ENCODE peak calls at places on chromosomes 5 and 9, in six cellular contexts. One of them, this sample, is unnamed.

GRCh38 chr9:73143606-73144328 is 7.9 kb upstream of the ANXA1 start:
- DNase-seq in GM20000: no peak
- DNase-seq in transverse colon: no peak
- DNase-seq in CD4-positive, alpha-beta T cell: no peak
- DNase-seq in choroid plexus epithelial cell: peak
- DNase-seq in Calu3: peak
- DNase-seq in this sample: no peak

GRCh38 chr9:5442400-5443011 is 4.8 kb upstream of the PLGRKT start:
- DNase-seq in GM20000: no peak
- DNase-seq in transverse colon: peak
- DNase-seq in CD4-positive, alpha-beta T cell: no peak
- DNase-seq in choroid plexus epithelial cell: peak
- DNase-seq in Calu3: peak
- DNase-seq in this sample: no peak

GRCh38 chr9:37406603-37407401 is 15.7 kb upstream of the GRHPR start:
- DNase-seq in GM20000: no peak
- DNase-seq in transverse colon: no peak
- DNase-seq in CD4-positive, alpha-beta T cell: no peak
- DNase-seq in choroid plexus epithelial cell: no peak
- DNase-seq in Calu3: no peak
- DNase-seq in this sample: no peak

GRCh38 chr9:32350682-32351081 is 33.8 kb upstream of the ACO1 start:
- DNase-seq in GM20000: no peak
- DNase-seq in transverse colon: no peak
- DNase-seq in CD4-positive, alpha-beta T cell: no peak
- DNase-seq in choroid plexus epithelial cell: peak
- DNase-seq in Calu3: no peak
- DNase-seq in this sample: no peak

GRCh38 chr5:137629646-137630045 is 106.2 kb downstream of the KLHL3 start:
- DNase-seq in GM20000: peak
- DNase-seq in transverse colon: no peak
- DNase-seq in CD4-positive, alpha-beta T cell: no peak
- DNase-seq in choroid plexus epithelial cell: peak
- DNase-seq in Calu3: peak
- DNase-seq in this sample: no peak

GRCh38 chr9:111815200-111816070 is 20.7 kb upstream of the SHOC1 start:
- DNase-seq in GM20000: no peak
- DNase-seq in transverse colon: no peak
- DNase-seq in CD4-positive, alpha-beta T cell: no peak
- DNase-seq in choroid plexus epithelial cell: no peak
- DNase-seq in Calu3: peak
- DNase-seq in this sample: no peak

GRCh38 chr5:157819502-157820125 is 39.3 kb downstream of the CLINT1 start:
- DNase-seq in GM20000: no peak
- DNase-seq in transverse colon: no peak
- DNase-seq in CD4-positive, alpha-beta T cell: no peak
- DNase-seq in choroid plexus epithelial cell: peak
- DNase-seq in Calu3: no peak
- DNase-seq in this sample: no peak

GRCh38 chr5:35229076-35230042 is 928 bp downstream of the PRLR start:
- DNase-seq in GM20000: peak
- DNase-seq in transverse colon: peak
- DNase-seq in CD4-positive, alpha-beta T cell: no peak
- DNase-seq in choroid plexus epithelial cell: no peak
- DNase-seq in Calu3: peak
- DNase-seq in this sample: no peak

GRCh38 chr5:88760512-88760911 is 122.5 kb downstream of the MEF2C start:
- DNase-seq in GM20000: no peak
- DNase-seq in transverse colon: no peak
- DNase-seq in CD4-positive, alpha-beta T cell: no peak
- DNase-seq in choroid plexus epithelial cell: peak
- DNase-seq in Calu3: no peak
- DNase-seq in this sample: no peak

GRCh38 chr9:126777733-126778132 is 27.1 kb upstream of the ZBTB43 start:
- DNase-seq in GM20000: no peak
- DNase-seq in transverse colon: no peak
- DNase-seq in CD4-positive, alpha-beta T cell: no peak
- DNase-seq in choroid plexus epithelial cell: no peak
- DNase-seq in Calu3: peak
- DNase-seq in this sample: no peak

GRCh38 chr9:129517006-129517405 is 103.9 kb downstream of the C9orf50 start:
- DNase-seq in GM20000: no peak
- DNase-seq in transverse colon: no peak
- DNase-seq in CD4-positive, alpha-beta T cell: no peak
- DNase-seq in choroid plexus epithelial cell: no peak
- DNase-seq in Calu3: no peak
- DNase-seq in this sample: no peak

GRCh38 chr5:14054111-14054854 is 88.9 kb upstream of the TRIO start:
- DNase-seq in GM20000: no peak
- DNase-seq in transverse colon: no peak
- DNase-seq in CD4-positive, alpha-beta T cell: no peak
- DNase-seq in choroid plexus epithelial cell: peak
- DNase-seq in Calu3: no peak
- DNase-seq in this sample: no peak

GRCh38 chr5:11180890-11181289 is 419.9 kb upstream of the DAP start:
- DNase-seq in GM20000: no peak
- DNase-seq in transverse colon: no peak
- DNase-seq in CD4-positive, alpha-beta T cell: no peak
- DNase-seq in choroid plexus epithelial cell: no peak
- DNase-seq in Calu3: no peak
- DNase-seq in this sample: no peak

GRCh38 chr5:21802869-21803490 is 1050.2 kb downstream of the CDH12 start:
- DNase-seq in GM20000: peak
- DNase-seq in transverse colon: no peak
- DNase-seq in CD4-positive, alpha-beta T cell: no peak
- DNase-seq in choroid plexus epithelial cell: peak
- DNase-seq in Calu3: no peak
- DNase-seq in this sample: no peak

GRCh38 chr5:53130206-53130605 is 20.6 kb upstream of the MOCS2 start:
- DNase-seq in GM20000: no peak
- DNase-seq in transverse colon: no peak
- DNase-seq in CD4-positive, alpha-beta T cell: no peak
- DNase-seq in choroid plexus epithelial cell: peak
- DNase-seq in Calu3: no peak
- DNase-seq in this sample: no peak

GRCh38 chr5:61286446-61287132 is 45.5 kb upstream of the ZSWIM6 start:
- DNase-seq in GM20000: no peak
- DNase-seq in transverse colon: no peak
- DNase-seq in CD4-positive, alpha-beta T cell: no peak
- DNase-seq in choroid plexus epithelial cell: no peak
- DNase-seq in Calu3: no peak
- DNase-seq in this sample: no peak

GRCh38 chr9:16705121-16705604 is 165.3 kb downstream of the BNC2 start:
- DNase-seq in GM20000: no peak
- DNase-seq in transverse colon: peak
- DNase-seq in CD4-positive, alpha-beta T cell: no peak
- DNase-seq in choroid plexus epithelial cell: peak
- DNase-seq in Calu3: peak
- DNase-seq in this sample: no peak

GRCh38 chr5:133735346-133735745 is 123.0 kb upstream of the FSTL4 start:
- DNase-seq in GM20000: no peak
- DNase-seq in transverse colon: no peak
- DNase-seq in CD4-positive, alpha-beta T cell: no peak
- DNase-seq in choroid plexus epithelial cell: peak
- DNase-seq in Calu3: peak
- DNase-seq in this sample: no peak

GRCh38 chr9:33288235-33288634 is 2.1 kb upstream of the NFX1 start:
- DNase-seq in GM20000: no peak
- DNase-seq in transverse colon: no peak
- DNase-seq in CD4-positive, alpha-beta T cell: no peak
- DNase-seq in choroid plexus epithelial cell: no peak
- DNase-seq in Calu3: no peak
- DNase-seq in this sample: no peak

GRCh38 chr9:38208206-38208901 is 139.3 kb upstream of the SHB start:
- DNase-seq in GM20000: no peak
- DNase-seq in transverse colon: no peak
- DNase-seq in CD4-positive, alpha-beta T cell: no peak
- DNase-seq in choroid plexus epithelial cell: peak
- DNase-seq in Calu3: no peak
- DNase-seq in this sample: no peak

GRCh38 chr5:165076686-165077085 is 1571.3 kb downstream of the MAT2B start:
- DNase-seq in GM20000: no peak
- DNase-seq in transverse colon: no peak
- DNase-seq in CD4-positive, alpha-beta T cell: no peak
- DNase-seq in choroid plexus epithelial cell: no peak
- DNase-seq in Calu3: no peak
- DNase-seq in this sample: no peak

GRCh38 chr5:66958126-66958983 is 238.2 kb downstream of the CD180 start:
- DNase-seq in GM20000: no peak
- DNase-seq in transverse colon: no peak
- DNase-seq in CD4-positive, alpha-beta T cell: no peak
- DNase-seq in choroid plexus epithelial cell: peak
- DNase-seq in Calu3: no peak
- DNase-seq in this sample: no peak

GRCh38 chr9:127742435-127743088 is 7.5 kb upstream of the TOR2A start:
- DNase-seq in GM20000: no peak
- DNase-seq in transverse colon: no peak
- DNase-seq in CD4-positive, alpha-beta T cell: no peak
- DNase-seq in choroid plexus epithelial cell: no peak
- DNase-seq in Calu3: peak
- DNase-seq in this sample: no peak

GRCh38 chr9:90870646-90871326 is 69.2 kb downstream of the SYK start:
- DNase-seq in GM20000: peak
- DNase-seq in transverse colon: peak
- DNase-seq in CD4-positive, alpha-beta T cell: no peak
- DNase-seq in choroid plexus epithelial cell: peak
- DNase-seq in Calu3: peak
- DNase-seq in this sample: no peak

GRCh38 chr5:178465228-178465860 is 124.8 kb downstream of the COL23A1 start:
- DNase-seq in GM20000: no peak
- DNase-seq in transverse colon: no peak
- DNase-seq in CD4-positive, alpha-beta T cell: no peak
- DNase-seq in choroid plexus epithelial cell: no peak
- DNase-seq in Calu3: no peak
- DNase-seq in this sample: no peak

GRCh38 chr9:109166771-109167601 is at the start of gene FRRS1L:
- DNase-seq in GM20000: no peak
- DNase-seq in transverse colon: no peak
- DNase-seq in CD4-positive, alpha-beta T cell: no peak
- DNase-seq in choroid plexus epithelial cell: no peak
- DNase-seq in Calu3: no peak
- DNase-seq in this sample: no peak

GRCh38 chr5:158998911-158999705 is 100.6 kb downstream of the EBF1 start:
- DNase-seq in GM20000: no peak
- DNase-seq in transverse colon: no peak
- DNase-seq in CD4-positive, alpha-beta T cell: no peak
- DNase-seq in choroid plexus epithelial cell: no peak
- DNase-seq in Calu3: no peak
- DNase-seq in this sample: no peak

GRCh38 chr5:154501566-154501965 is 23.5 kb upstream of the HAND1 start:
- DNase-seq in GM20000: no peak
- DNase-seq in transverse colon: no peak
- DNase-seq in CD4-positive, alpha-beta T cell: no peak
- DNase-seq in choroid plexus epithelial cell: no peak
- DNase-seq in Calu3: no peak
- DNase-seq in this sample: no peak

GRCh38 chr9:3916984-3917383 is 382.9 kb downstream of the GLIS3 start:
- DNase-seq in GM20000: no peak
- DNase-seq in transverse colon: no peak
- DNase-seq in CD4-positive, alpha-beta T cell: no peak
- DNase-seq in choroid plexus epithelial cell: peak
- DNase-seq in Calu3: no peak
- DNase-seq in this sample: no peak

GRCh38 chr9:88990721-88991065 is 575 bp upstream of the S1PR3 start:
- DNase-seq in GM20000: no peak
- DNase-seq in transverse colon: no peak
- DNase-seq in CD4-positive, alpha-beta T cell: no peak
- DNase-seq in choroid plexus epithelial cell: no peak
- DNase-seq in Calu3: no peak
- DNase-seq in this sample: no peak

GRCh38 chr9:120439147-120439546 is 140.8 kb downstream of the CDK5RAP2 start:
- DNase-seq in GM20000: no peak
- DNase-seq in transverse colon: no peak
- DNase-seq in CD4-positive, alpha-beta T cell: no peak
- DNase-seq in choroid plexus epithelial cell: peak
- DNase-seq in Calu3: peak
- DNase-seq in this sample: no peak

GRCh38 chr5:55534436-55535198 is at the start of gene PLPP1:
- DNase-seq in GM20000: peak
- DNase-seq in transverse colon: peak
- DNase-seq in CD4-positive, alpha-beta T cell: peak
- DNase-seq in choroid plexus epithelial cell: peak
- DNase-seq in Calu3: peak
- DNase-seq in this sample: peak
- TF ChIP-seq CTCF in GM20000: no peak
- TF ChIP-seq CTCF in transverse colon: no peak
- TF ChIP-seq CTCF in CD4-positive, alpha-beta T cell: no peak
- TF ChIP-seq CTCF in choroid plexus epithelial cell: no peak
- TF ChIP-seq CTCF in Calu3: no peak
- TF ChIP-seq CTCF in this sample: no peak

GRCh38 chr5:179747815-179748214 is 15.2 kb downstream of the MAML1 start:
- DNase-seq in GM20000: no peak
- DNase-seq in transverse colon: no peak
- DNase-seq in CD4-positive, alpha-beta T cell: no peak
- DNase-seq in choroid plexus epithelial cell: no peak
- DNase-seq in Calu3: no peak
- DNase-seq in this sample: no peak
- TF ChIP-seq CTCF in GM20000: no peak
- TF ChIP-seq CTCF in transverse colon: no peak
- TF ChIP-seq CTCF in CD4-positive, alpha-beta T cell: no peak
- TF ChIP-seq CTCF in choroid plexus epithelial cell: no peak
- TF ChIP-seq CTCF in Calu3: no peak
- TF ChIP-seq CTCF in this sample: no peak

DNA sequence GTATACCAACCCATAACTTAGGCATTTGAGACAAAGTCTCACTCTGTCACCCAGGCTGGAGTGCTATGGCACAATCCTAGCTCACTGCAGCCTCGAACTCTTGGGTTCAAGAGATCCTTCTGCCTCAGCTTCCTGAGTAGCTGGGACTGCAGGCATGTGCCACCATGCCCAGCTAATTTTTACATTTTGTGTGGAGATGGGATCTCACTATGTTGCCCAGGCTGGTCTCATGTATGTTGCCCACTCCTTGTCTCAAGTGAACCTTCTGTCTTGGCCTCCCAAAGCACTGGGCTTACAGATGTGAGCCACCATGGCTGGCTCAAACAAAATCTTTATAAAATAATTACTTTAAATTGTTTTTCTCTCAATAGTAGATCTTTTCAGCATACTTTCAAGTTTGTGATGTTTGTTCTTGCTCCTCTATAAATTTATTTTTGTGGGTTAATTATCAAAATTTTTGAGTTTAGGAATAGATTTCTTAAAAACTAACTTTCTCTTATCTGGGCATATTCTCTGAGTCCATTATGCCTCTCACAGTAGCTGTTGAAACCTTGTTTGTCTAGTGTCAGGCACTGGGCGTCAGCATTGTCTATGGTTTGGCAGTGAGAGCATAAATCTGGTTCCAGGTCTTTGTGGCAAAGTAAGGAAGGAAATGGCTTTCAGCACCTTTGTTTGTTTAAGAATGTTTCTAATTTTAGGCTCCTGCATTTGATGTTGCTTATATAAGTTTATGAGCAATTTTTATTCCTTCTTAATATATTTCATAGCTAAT is 38.7 kb downstream of the NLN start:
- DNase-seq in GM20000: peak
- DNase-seq in transverse colon: peak
- DNase-seq in CD4-positive, alpha-beta T cell: peak
- DNase-seq in choroid plexus epithelial cell: peak
- DNase-seq in Calu3: peak
- DNase-seq in this sample: peak
- TF ChIP-seq CTCF in GM20000: peak
- TF ChIP-seq CTCF in transverse colon: no peak
- TF ChIP-seq CTCF in CD4-positive, alpha-beta T cell: peak
- TF ChIP-seq CTCF in choroid plexus epithelial cell: peak
- TF ChIP-seq CTCF in Calu3: no peak
- TF ChIP-seq CTCF in this sample: peak

GRCh38 chr5:110054240-110054639 is 364.5 kb downstream of the MAN2A1 start:
- DNase-seq in GM20000: peak
- DNase-seq in transverse colon: peak
- DNase-seq in CD4-positive, alpha-beta T cell: peak
- DNase-seq in choroid plexus epithelial cell: peak
- DNase-seq in Calu3: peak
- DNase-seq in this sample: peak
- TF ChIP-seq CTCF in GM20000: no peak
- TF ChIP-seq CTCF in transverse colon: no peak
- TF ChIP-seq CTCF in CD4-positive, alpha-beta T cell: peak
- TF ChIP-seq CTCF in choroid plexus epithelial cell: peak
- TF ChIP-seq CTCF in Calu3: no peak
- TF ChIP-seq CTCF in this sample: no peak

This sample was measured in natural killer cell.